ENCODE peak calls at places on chromosomes 3 and 15, in four cellular contexts. X, G, P and S are unnamed samples. For H3K27me3 and H3K4me1, the result is how much of the 10 kb centered on the place peaks cover.

GRCh38 chr15:80911821-80912220 is 77.8 kb downstream of the MESD start:
- DNase-seq in X (no peak), G (no peak), P (no peak), S (no peak)

GRCh38 chr3:57805263-57805662 is 49.2 kb downstream of the SLMAP start:
- DNase-seq in X (no peak), G (no peak), P (no peak), S (no peak)

GRCh38 chr3:30503431-30503830 is 103.0 kb upstream of the TGFBR2 start:
- DNase-seq in X (no peak), G (no peak), P (no peak), S (no peak)

GRCh38 chr3:157447026-157447694 is 10.5 kb downstream of the PTX3 start:
- DNase-seq in X (no peak), G (peak), P (no peak), S (no peak)

GRCh38 chr3:174986685-174987084 is 127.6 kb downstream of the NAALADL2 start:
- DNase-seq in X (no peak), G (no peak), P (no peak), S (no peak)

GRCh38 chr3:13536832-13537231 is 12.1 kb upstream of the FBLN2 start:
- DNase-seq in X (no peak), G (peak), P (peak), S (no peak)

GRCh38 chr15:68154923-68155559 is 50.1 kb downstream of the CALML4 start:
- DNase-seq in X (peak), G (peak), P (no peak), S (no peak)

GRCh38 chr3:178131801-178132200 is 404.4 kb upstream of the KCNMB2 start:
- DNase-seq in X (no peak), G (no peak), P (no peak), S (no peak)

GRCh38 chr3:48367201-48367600 is 4.8 kb upstream of the FBXW12 start:
- DNase-seq in X (peak), G (peak), P (no peak), S (no peak)

GRCh38 chr3:8724108-8724752 is 9.4 kb upstream of the CAV3 start:
- DNase-seq in X (no peak), G (no peak), P (no peak), S (no peak)

GRCh38 chr3:23710555-23710954 is 95.2 kb upstream of the UBE2E1 start:
- DNase-seq in X (no peak), G (peak), P (no peak), S (peak)

GRCh38 chr3:168073842-168074311 is 21.8 kb downstream of the GOLIM4 start:
- DNase-seq in X (no peak), G (no peak), P (no peak), S (no peak)

GRCh38 chr3:29936054-29936453 is 655.2 kb downstream of the RBMS3 start:
- DNase-seq in X (no peak), G (no peak), P (no peak), S (no peak)

GRCh38 chr15:81280696-81281095 is 43.2 kb downstream of the STARD5 start:
- DNase-seq in X (no peak), G (no peak), P (no peak), S (no peak)

GRCh38 chr15:91113036-91113435 is 13.0 kb downstream of the SV2B start:
- DNase-seq in X (no peak), G (peak), P (no peak), S (no peak)

GRCh38 chr3:190089711-190090110 is 31.0 kb downstream of the P3H2 start:
- DNase-seq in X (no peak), G (no peak), P (no peak), S (no peak)

GRCh38 chr15:62722237-62722636 is 320.3 kb upstream of the TPM1 start:
- DNase-seq in X (no peak), G (no peak), P (no peak), S (no peak)

DNA sequence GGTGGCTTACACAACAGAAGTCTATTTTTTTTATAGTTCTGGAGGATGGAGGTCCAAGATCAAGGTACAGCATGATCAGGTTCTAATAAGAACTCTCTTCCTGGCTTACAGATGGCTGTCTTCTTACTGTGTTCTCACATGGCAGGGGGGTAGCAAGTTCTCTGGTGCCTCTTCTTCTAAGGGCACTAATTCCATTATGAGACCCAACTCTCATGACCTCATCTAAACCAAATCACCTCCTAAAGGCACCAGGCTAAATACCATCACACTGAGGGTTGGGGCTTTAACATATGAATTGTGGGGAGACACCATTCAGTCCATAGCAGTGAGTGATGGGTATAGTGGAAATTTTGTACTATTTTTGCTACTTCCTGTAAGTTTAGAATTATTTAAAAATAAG is 75.2 kb upstream of the SLC4A7 start:
- DNase-seq in X (no peak), G (no peak), P (no peak), S (no peak)
- H3K27ac ChIP-seq in X (no peak), G (no peak), P (peak), S (no peak)

GRCh38 chr15:40925495-40925862 is 3.7 kb upstream of the DLL4 start:
- DNase-seq in X (no peak), G (no peak), P (no peak), S (no peak)
- H3K27me3 ChIP-seq in X (under half), G (half or more), P (under half), S (half or more)

GRCh38 chr15:83200589-83200988 is 7.0 kb downstream of the HDGFL3 start:
- DNase-seq in X (no peak), G (no peak), P (no peak), S (no peak)
- H3K4me1 ChIP-seq in X (under half), G (under half), P (under half), S (under half)

GRCh38 chr3:39605837-39606236 is 138.4 kb downstream of the MOBP start:
- DNase-seq in X (no peak), G (no peak), P (no peak), S (no peak)
- H3K27ac ChIP-seq in X (no peak), G (no peak), P (no peak), S (no peak)

GRCh38 chr3:183430325-183430957 is 2.0 kb upstream of the MCF2L2 start:
- DNase-seq in X (no peak), G (peak), P (no peak), S (no peak)
- H3K27me3 ChIP-seq in X (under half), G (under half), P (under half), S (under half)

DNA sequence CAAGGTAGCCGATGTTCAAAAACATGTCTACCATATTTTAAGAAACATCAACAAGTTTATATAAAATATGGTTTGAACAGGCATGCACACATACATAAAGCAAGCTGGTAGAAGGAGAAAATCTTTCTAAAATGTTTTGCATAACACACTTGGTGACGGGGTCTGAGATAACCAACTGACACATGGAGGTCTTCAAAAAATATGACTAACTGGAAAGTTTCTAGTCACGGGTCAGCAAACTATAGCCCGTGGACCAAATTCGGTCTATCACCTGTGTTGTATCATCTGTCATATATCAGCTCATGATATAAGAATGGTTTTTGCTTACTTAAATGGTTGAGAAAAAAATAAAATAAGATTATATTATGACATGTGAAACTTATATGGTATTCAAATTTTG is 465.1 kb downstream of the FOXP1 start:
- DNase-seq in X (no peak), G (no peak), P (no peak), S (no peak)
- H3K4me1 ChIP-seq in X (under half), G (under half), P (under half), S (under half)

GRCh38 chr15:38555686-38556334 is 8.8 kb downstream of the RASGRP1 start:
- DNase-seq in X (no peak), G (no peak), P (no peak), S (no peak)
- H3K27ac ChIP-seq in X (no peak), G (no peak), P (no peak), S (no peak)

DNA sequence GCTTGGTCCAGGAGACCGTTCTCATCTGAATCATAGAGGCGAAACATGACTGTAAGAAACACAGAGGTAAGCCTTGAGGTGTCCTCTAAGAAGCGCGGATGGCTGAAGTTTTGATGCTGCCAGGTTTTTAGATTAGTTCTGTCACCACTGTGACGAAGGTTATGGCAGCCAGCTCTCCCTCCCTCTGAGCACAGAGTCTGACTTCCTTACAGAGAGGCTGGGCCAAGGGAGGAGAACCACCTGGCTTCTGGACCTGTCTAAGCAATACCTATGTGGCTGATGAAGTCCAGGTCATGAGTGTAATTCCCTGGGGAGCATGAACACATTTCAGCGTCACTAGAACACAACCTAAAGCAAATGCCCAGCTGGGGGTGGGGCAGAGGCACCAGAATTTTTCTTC is 77.4 kb downstream of the DGKG start:
- DNase-seq in X (no peak), G (no peak), P (no peak), S (no peak)
- H3K27me3 ChIP-seq in X (under half), G (under half), P (under half), S (under half)

GRCh38 chr3:127053026-127053425 is 70.1 kb downstream of the PLXNA1 start:
- DNase-seq in X (no peak), G (no peak), P (no peak), S (peak)

GRCh38 chr3:127052121-127052561 is 69.2 kb downstream of the PLXNA1 start:
- DNase-seq in X (peak), G (no peak), P (peak), S (peak)

GRCh38 chr3:127056281-127056680 is 73.4 kb downstream of the PLXNA1 start:
- DNase-seq in X (no peak), G (no peak), P (peak), S (peak)

GRCh38 chr3:127053450-127053849 is 70.5 kb downstream of the PLXNA1 start:
- DNase-seq in X (peak), G (no peak), P (peak), S (peak)

GRCh38 chr3:127053979-127054378 is 71.1 kb downstream of the PLXNA1 start:
- DNase-seq in X (peak), G (no peak), P (peak), S (peak)
- H3K4me1 ChIP-seq in X (under half), G (under half), P (under half), S (under half)